ENCODE peak calls at places on chromosomes 7 and 10, in six cellular contexts. G is mesenchymal stem cell, Y is neuronal stem cell, T is H1, L is H9, F is trophoblast cell. S is an unnamed sample.

GRCh38 chr7:141042222-141043193 is 27.8 kb upstream of the MRPS33 start:
- DNase-seq in F (peak), G (peak), L (no peak), T (no peak), Y (no peak), S (peak)

GRCh38 chr10:18104223-18104872 is 35.9 kb upstream of the CACNB2 start:
- DNase-seq in Y (peak), L (peak), T (no peak), G (peak), F (peak), S (peak)

GRCh38 chr10:60878224-60878623 is 65.8 kb downstream of the RHOBTB1 start:
- DNase-seq in Y (no peak), F (no peak), T (no peak), G (no peak), L (no peak), S (no peak)

GRCh38 chr7:151461942-151462230 is 21.9 kb upstream of the CRYGN start:
- DNase-seq in Y (no peak), F (no peak), L (no peak), T (no peak), G (no peak), S (no peak)

GRCh38 chr10:73060738-73061635 is 35.7 kb downstream of the P4HA1 start:
- DNase-seq in T (no peak), Y (peak), G (peak), F (peak), L (no peak), S (peak)

GRCh38 chr10:11610855-11611247 is 599 bp downstream of the USP6NL start:
- DNase-seq in F (peak), G (peak), Y (no peak), L (peak), T (no peak), S (peak)

GRCh38 chr7:76396039-76396732 is 13.3 kb downstream of the SSC4D start:
- DNase-seq in T (no peak), G (no peak), Y (no peak), L (peak), F (no peak), S (no peak)

GRCh38 chr7:45161138-45161537 is 3.5 kb downstream of the RAMP3 start:
- DNase-seq in G (no peak), F (no peak), Y (no peak), T (no peak), L (no peak), S (no peak)

GRCh38 chr7:39493929-39494328 is 72.3 kb upstream of the YAE1 start:
- DNase-seq in L (no peak), F (no peak), G (no peak), Y (no peak), T (no peak), S (no peak)

GRCh38 chr10:6563075-6563474 is 17.0 kb downstream of the PRKCQ start:
- DNase-seq in G (no peak), F (no peak), Y (no peak), T (no peak), L (no peak), S (no peak)

GRCh38 chr10:70905071-70906021 is 17.0 kb upstream of the PCBD1 start:
- DNase-seq in Y (no peak), F (no peak), G (no peak), T (no peak), L (no peak), S (no peak)

GRCh38 chr7:73615886-73616285 is 8.4 kb downstream of the MLXIPL start:
- DNase-seq in F (no peak), G (no peak), T (no peak), L (peak), Y (no peak), S (peak)

GRCh38 chr7:132065193-132065972 is 509.0 kb upstream of the PODXL start:
- DNase-seq in F (peak), Y (no peak), L (no peak), G (peak), T (peak), S (peak)

GRCh38 chr7:99958564-99959227 is 17.1 kb downstream of the AZGP1 start:
- DNase-seq in Y (no peak), F (no peak), L (no peak), G (no peak), T (no peak), S (no peak)
- H4K91ac ChIP-seq in Y (no peak), F (no peak), L (no peak), G (no peak), T (no peak), S (no peak)

DNA sequence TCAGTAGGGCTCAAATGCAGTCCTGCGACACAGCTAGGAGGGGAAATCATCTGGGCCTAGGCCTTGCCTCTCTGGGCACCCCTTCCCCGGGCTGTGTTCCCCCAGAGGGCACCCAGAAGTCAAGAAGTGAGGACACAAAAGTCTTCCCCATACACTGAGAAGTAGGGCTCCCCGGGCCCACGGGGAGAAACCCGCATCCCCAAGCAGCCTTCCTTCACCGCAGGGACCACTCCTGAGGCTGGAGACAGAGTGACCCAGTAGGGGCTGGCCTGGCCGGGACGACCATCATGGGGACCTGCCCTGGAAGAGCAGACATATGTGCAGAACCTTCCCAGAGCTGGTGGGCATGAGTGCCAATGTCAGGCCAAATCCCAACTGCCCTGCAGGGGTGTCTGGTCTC is 163.5 kb downstream of the GFRA1 start:
- DNase-seq in L (peak), G (no peak), F (no peak), Y (no peak), T (no peak), S (no peak)
- H4K91ac ChIP-seq in L (no peak), G (no peak), F (no peak), Y (no peak), T (no peak), S (no peak)

GRCh38 chr7:155358948-155359712 is 61.5 kb downstream of the INSIG1 start:
- DNase-seq in Y (no peak), L (no peak), T (no peak), F (no peak), G (no peak), S (no peak)
- H4K91ac ChIP-seq in Y (no peak), L (no peak), T (no peak), F (no peak), G (no peak), S (no peak)

DNA sequence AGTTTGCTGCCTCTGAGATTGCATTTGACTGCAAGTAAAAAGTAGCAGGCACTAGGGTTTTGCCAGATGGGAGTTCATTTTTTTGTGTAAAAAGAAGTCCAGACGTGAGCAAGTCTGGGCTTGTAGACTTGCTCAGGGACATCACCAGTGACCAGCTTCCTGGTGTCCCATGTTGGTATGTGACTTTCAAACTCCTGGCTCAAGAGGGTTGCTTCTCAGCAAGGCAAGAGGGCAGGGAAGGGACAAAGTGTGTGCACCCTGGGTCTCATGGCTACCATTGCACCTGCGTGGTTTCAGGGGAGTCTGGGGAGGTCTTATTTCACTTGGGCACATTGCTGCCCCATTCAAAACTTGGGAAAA is 79.3 kb upstream of the ZNF716 start:
- DNase-seq in F (no peak), G (no peak), L (no peak), Y (no peak), T (no peak), S (no peak)
- H4K91ac ChIP-seq in F (no peak), G (no peak), L (no peak), Y (no peak), T (no peak), S (no peak)

GRCh38 chr7:109663806-109664205 is 1094.1 kb downstream of the DNAJB9 start:
- DNase-seq in L (no peak), G (no peak), Y (no peak), T (no peak), F (no peak), S (no peak)

GRCh38 chr7:109659261-109659660 is 1089.6 kb downstream of the DNAJB9 start:
- DNase-seq in F (no peak), T (no peak), G (no peak), Y (no peak), L (no peak), S (no peak)
- H4K91ac ChIP-seq in F (no peak), T (no peak), G (no peak), Y (no peak), L (no peak), S (no peak)

GRCh38 chr10:63470928-63471327 is 5.2 kb upstream of the JMJD1C start:
- DNase-seq in G (no peak), T (no peak), F (no peak), Y (no peak), L (no peak), S (no peak)
- H4K91ac ChIP-seq in G (no peak), T (no peak), F (no peak), Y (no peak), L (no peak), S (no peak)

DNA sequence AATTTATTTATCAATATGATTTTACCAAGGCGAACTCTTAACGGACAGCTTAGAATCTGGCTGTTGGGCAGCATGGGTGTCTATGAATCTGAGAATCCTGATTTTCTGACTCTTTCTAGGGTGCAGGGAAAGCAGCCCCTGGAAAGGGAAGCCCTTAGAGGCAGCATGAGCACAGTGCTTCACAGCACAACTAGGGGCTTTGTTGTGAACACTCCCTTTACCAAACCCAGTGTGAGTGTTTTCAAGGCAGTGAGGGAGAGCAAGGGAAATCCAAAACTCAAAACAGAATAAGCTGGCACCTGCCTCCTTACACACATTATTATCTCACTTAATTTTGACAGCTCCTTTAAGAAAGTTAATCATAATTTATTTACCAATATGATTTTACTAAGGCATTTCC is 116.3 kb upstream of the CSTF2T start:
- DNase-seq in F (no peak), L (no peak), Y (no peak), T (no peak), G (no peak), S (no peak)
- H4K91ac ChIP-seq in F (no peak), L (no peak), Y (no peak), T (no peak), G (no peak), S (no peak)

GRCh38 chr7:33262476-33262875 is 133.1 kb downstream of the BBS9 start:
- DNase-seq in F (no peak), L (no peak), Y (no peak), G (peak), T (no peak), S (peak)

GRCh38 chr7:33261585-33261984 is 132.2 kb downstream of the BBS9 start:
- DNase-seq in Y (no peak), F (no peak), T (no peak), G (peak), L (no peak), S (peak)

DNA sequence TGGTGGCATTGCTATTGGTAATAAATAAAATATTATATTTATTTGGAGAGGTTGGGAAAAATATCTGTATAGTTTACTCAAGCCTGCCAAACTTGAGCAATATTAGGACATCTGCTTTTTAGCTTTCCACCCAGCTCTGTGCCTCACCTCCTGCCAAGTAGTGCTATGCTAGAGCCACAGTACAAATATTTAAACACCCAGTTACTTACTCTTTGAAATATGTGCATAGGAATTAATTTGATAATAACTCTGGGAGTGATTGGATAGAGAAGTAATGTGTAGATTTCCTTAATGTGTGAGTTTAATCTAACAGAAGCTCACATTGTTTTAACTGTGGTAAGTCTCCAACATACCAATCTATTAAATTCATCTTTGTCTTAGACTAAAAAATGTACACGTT is 129.2 kb downstream of the BBS9 start:
- DNase-seq in G (no peak), Y (no peak), L (no peak), T (no peak), F (peak), S (peak)
- H4K91ac ChIP-seq in G (no peak), Y (no peak), L (no peak), T (no peak), F (no peak), S (no peak)

DNA sequence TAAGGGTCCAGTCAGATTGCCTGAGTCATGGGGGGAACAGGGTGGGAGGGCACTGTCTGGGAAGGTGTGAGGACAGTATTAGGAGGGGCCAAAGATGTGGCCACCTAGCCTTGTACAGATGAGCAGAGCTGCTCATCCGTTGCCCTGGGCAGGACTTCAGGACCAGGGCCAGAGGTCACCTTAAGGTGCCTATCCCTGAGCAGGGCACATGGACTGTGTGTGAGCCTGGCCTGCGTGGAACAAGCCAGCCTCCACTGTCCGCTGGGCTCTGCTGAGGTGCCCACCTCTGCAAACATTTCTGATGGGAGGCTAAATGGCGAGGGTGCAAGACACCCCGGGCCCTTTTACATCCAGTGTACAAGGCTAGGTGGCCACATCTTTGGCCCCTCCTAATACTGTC is 3.4 kb upstream of the OPN1SW start:
- DNase-seq in T (no peak), Y (no peak), F (no peak), G (no peak), L (no peak), S (no peak)
- H4K91ac ChIP-seq in T (no peak), Y (peak), F (no peak), G (no peak), L (no peak), S (no peak)

DNA sequence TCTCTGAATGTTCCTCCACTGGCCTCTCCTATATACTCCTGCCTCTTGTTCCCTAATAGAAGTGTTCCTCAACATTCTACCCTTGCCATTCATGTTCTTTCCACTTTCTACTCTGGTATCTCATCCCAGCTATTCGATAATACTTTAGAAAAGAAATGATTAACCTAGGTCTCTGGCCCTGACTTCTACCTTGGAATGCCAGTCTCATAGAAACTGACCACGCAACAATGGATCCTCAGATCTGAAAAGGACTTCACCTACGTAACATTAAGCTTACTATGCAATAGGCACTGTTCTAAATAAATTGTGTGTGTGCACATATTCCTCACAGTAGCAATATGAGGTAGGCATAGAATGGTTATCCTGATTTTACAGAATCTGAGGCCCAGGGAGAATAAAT is 234.5 kb downstream of the DNAJC1 start:
- DNase-seq in L (no peak), F (no peak), T (no peak), G (no peak), Y (no peak), S (no peak)
- H4K91ac ChIP-seq in L (no peak), F (no peak), T (no peak), G (no peak), Y (no peak), S (no peak)